ENCODE peak calls at places on chromosome 9, in ten cellular contexts. P, S, F, X, N, A, Y, M, J and E are unnamed samples.

GRCh38 chr9:96459268-96460007 is 9.5 kb downstream of the HABP4 start:
- DNase-seq in P (no peak), S (no peak), F (no peak), X (no peak), N (no peak), A (no peak), Y (no peak), M (no peak), J (no peak), E (no peak)

GRCh38 chr9:93601666-93602065 is 25.3 kb downstream of the PHF2 start:
- DNase-seq in P (no peak), S (no peak), F (no peak), X (no peak), N (peak; percentile 56), A (no peak), Y (no peak), M (no peak), J (no peak), E (no peak)

GRCh38 chr9:73780916-73781315 is 629.3 kb downstream of the ANXA1 start:
- DNase-seq in P (no peak), S (no peak), F (no peak), X (no peak), N (no peak), A (peak; percentile 77), Y (no peak), M (no peak), J (no peak), E (no peak)

GRCh38 chr9:21336467-21336866 is 1.3 kb upstream of the KLHL9 start:
- DNase-seq in P (no peak), S (no peak), F (no peak), X (no peak), N (no peak), A (no peak), Y (no peak), M (no peak), J (no peak), E (no peak)

GRCh38 chr9:14127656-14128055 is 186.3 kb downstream of the NFIB start:
- DNase-seq in P (no peak), S (no peak), F (no peak), X (no peak), N (no peak), A (no peak), Y (no peak), M (no peak), J (no peak), E (no peak)

GRCh38 chr9:122053951-122054350 is 39.2 kb downstream of the TTLL11 start:
- DNase-seq in P (no peak), S (no peak), F (no peak), X (no peak), N (no peak), A (peak; percentile 44), Y (no peak), M (no peak), J (no peak), E (no peak)

GRCh38 chr9:31243386-31243785 is 1141.1 kb upstream of the ACO1 start:
- DNase-seq in P (no peak), S (no peak), F (no peak), X (no peak), N (no peak), A (no peak), Y (no peak), M (no peak), J (no peak), E (no peak)

GRCh38 chr9:127825319-127826051 is 22.8 kb downstream of the FPGS start:
- DNase-seq in P (no peak), S (peak; percentile 78), F (no peak), X (no peak), N (no peak), A (no peak), Y (no peak), M (peak; percentile 86), J (peak; percentile 58), E (peak; percentile 68)

GRCh38 chr9:129718647-129719046 is 34.2 kb downstream of the PTGES start:
- DNase-seq in P (no peak), S (no peak), F (no peak), X (no peak), N (no peak), A (no peak), Y (no peak), M (no peak), J (no peak), E (no peak)

GRCh38 chr9:28921857-28922500 is 1348.7 kb upstream of the C9orf72 start:
- DNase-seq in P (no peak), S (no peak), F (no peak), X (no peak), N (no peak), A (no peak), Y (no peak), M (no peak), J (no peak), E (no peak)

GRCh38 chr9:136096505-136097001 is 1.5 kb upstream of the NACC2 start:
- DNase-seq in P (no peak), S (no peak), F (no peak), X (no peak), N (no peak), A (no peak), Y (no peak), M (peak; percentile 9), J (no peak), E (no peak)

GRCh38 chr9:104808030-104808614 is 44.2 kb downstream of the NIPSNAP3B start:
- DNase-seq in P (no peak), S (no peak), F (no peak), X (peak; percentile 30), N (no peak), A (no peak), Y (no peak), M (no peak), J (no peak), E (no peak)
- TF ChIP-seq CTCF in P (no peak), S (peak; percentile 9), F (no peak), X (no peak), N (no peak), A (peak; percentile 44), Y (peak; percentile 32), M (no peak), J (peak; percentile 50), E (no peak)

GRCh38 chr9:105637787-105638395 is 24.4 kb upstream of the TAL2 start:
- DNase-seq in P (no peak), S (no peak), F (no peak), X (no peak), N (no peak), A (no peak), Y (no peak), M (peak; percentile 21), J (no peak), E (no peak)
- TF ChIP-seq CTCF in P (no peak), S (no peak), F (no peak), X (no peak), N (no peak), A (peak; percentile 44), Y (peak; percentile 60), M (peak; percentile 45), J (peak; percentile 48), E (peak; percentile 61)

GRCh38 chr9:107086460-107086859 is 196.6 kb upstream of the RAD23B start:
- DNase-seq in P (no peak), S (no peak), F (no peak), X (no peak), N (no peak), A (no peak), Y (no peak), M (no peak), J (no peak), E (no peak)

GRCh38 chr9:107090218-107090617 is 192.9 kb upstream of the RAD23B start:
- DNase-seq in P (no peak), S (no peak), F (no peak), X (no peak), N (no peak), A (no peak), Y (no peak), M (no peak), J (no peak), E (no peak)

DNA sequence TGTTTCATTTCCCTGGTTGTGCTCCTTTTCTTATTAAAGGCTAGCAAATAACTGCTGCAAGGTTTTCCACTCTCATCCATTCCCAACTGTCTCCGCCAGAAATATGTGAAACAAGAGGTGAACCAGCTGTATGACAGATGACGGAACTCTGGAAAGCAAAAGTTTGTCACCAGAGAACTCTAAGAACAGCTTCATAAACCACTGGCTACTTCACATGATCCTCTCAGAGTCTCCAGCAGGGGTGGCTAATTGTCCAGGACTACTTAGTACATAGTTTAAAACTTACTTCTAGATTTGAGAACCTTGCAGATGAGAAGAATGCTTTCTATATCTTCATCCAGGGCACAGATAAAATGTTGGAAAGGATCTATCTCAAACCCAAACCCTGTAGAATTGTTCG is 195.8 kb upstream of the RAD23B start:
- DNase-seq in P (no peak), S (no peak), F (no peak), X (no peak), N (no peak), A (no peak), Y (no peak), M (no peak), J (no peak), E (no peak)
- TF ChIP-seq CTCF in P (peak; percentile 24), S (no peak), F (no peak), X (no peak), N (no peak), A (no peak), Y (peak; percentile 25), M (no peak), J (no peak), E (no peak)

GRCh38 chr9:4324513-4324912 is 24.6 kb upstream of the GLIS3 start:
- DNase-seq in P (no peak), S (no peak), F (no peak), X (no peak), N (no peak), A (no peak), Y (no peak), M (no peak), J (no peak), E (no peak)

GRCh38 chr9:4333231-4333740 is 33.4 kb upstream of the GLIS3 start:
- DNase-seq in P (no peak), S (no peak), F (no peak), X (no peak), N (no peak), A (no peak), Y (no peak), M (no peak), J (no peak), E (no peak)

GRCh38 chr9:4328723-4329122 is 28.9 kb upstream of the GLIS3 start:
- DNase-seq in P (no peak), S (no peak), F (no peak), X (no peak), N (no peak), A (no peak), Y (no peak), M (no peak), J (no peak), E (no peak)

GRCh38 chr9:4325113-4325512 is 25.2 kb upstream of the GLIS3 start:
- DNase-seq in P (no peak), S (no peak), F (no peak), X (no peak), N (no peak), A (no peak), Y (no peak), M (no peak), J (no peak), E (no peak)

DNA sequence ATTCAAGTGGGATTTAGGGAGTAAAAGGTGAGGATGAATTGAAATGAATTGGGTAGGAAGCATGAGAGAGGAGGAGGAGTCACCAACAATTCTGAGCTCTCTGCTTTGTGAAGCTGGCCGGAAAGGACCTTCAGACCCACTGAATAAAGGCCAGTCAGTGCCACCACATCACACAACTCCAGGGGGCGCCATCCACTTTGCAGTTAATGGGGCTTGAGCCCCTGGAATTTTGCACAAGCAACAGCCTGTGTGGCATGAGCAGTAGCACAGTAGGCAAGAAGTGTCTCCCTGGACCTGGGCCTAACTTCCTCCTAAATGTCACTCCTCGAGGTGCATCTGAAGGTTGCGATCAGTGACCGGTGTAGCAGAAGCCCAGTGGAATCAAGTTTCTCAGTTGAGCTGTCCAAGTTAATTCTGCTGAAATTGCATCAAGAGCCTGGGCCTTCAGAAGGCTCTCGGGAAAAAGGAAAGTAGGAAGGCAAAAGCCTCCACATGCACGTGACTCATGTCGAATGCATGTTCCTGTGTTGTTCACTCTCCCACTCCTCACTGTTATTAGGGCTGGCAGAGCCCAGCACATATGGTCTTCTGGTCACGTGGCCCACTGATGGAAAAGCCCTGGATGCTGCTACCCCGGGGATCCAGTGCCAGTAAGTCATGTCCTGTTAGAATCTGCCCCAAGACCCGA is 27.8 kb upstream of the GLIS3 start:
- DNase-seq in P (no peak), S (no peak), F (no peak), X (no peak), N (no peak), A (peak; percentile 67), Y (peak; percentile 38), M (no peak), J (no peak), E (no peak)
- TF ChIP-seq CTCF in P (no peak), S (no peak), F (no peak), X (no peak), N (no peak), A (peak; percentile 39), Y (peak; percentile 34), M (peak; percentile 7), J (no peak), E (peak; percentile 37)